ENCODE peak calls at places on chromosomes 13 and 19, in eight cellular contexts. One of them, this sample, is unnamed. For H3K4me1, the result is how much of the 10 kb centered on the place peaks cover.

GRCh38 chr19:19260842-19261241 is 12.3 kb downstream of the TM6SF2 start:
- DNase-seq in right atrium auricular region: no peak
- DNase-seq in CD4-positive, alpha-beta memory T cell: no peak
- DNase-seq in fibroblast of lung: no peak
- DNase-seq in right cardiac atrium: no peak
- DNase-seq in endodermal cell: no peak
- DNase-seq in ovary: no peak
- DNase-seq in neural progenitor cell: no peak
- DNase-seq in this sample: no peak

GRCh38 chr13:20407759-20408158 is 117.9 kb downstream of the CRYL1 start:
- DNase-seq in right atrium auricular region: no peak
- DNase-seq in CD4-positive, alpha-beta memory T cell: no peak
- DNase-seq in fibroblast of lung: no peak
- DNase-seq in right cardiac atrium: no peak
- DNase-seq in endodermal cell: peak
- DNase-seq in ovary: no peak
- DNase-seq in neural progenitor cell: no peak
- DNase-seq in this sample: no peak

GRCh38 chr13:37194428-37194861 is 89.0 kb upstream of the CSNK1A1L start:
- DNase-seq in right atrium auricular region: no peak
- DNase-seq in CD4-positive, alpha-beta memory T cell: no peak
- DNase-seq in fibroblast of lung: peak
- DNase-seq in right cardiac atrium: no peak
- DNase-seq in endodermal cell: no peak
- DNase-seq in ovary: no peak
- DNase-seq in neural progenitor cell: no peak
- DNase-seq in this sample: no peak

GRCh38 chr13:71358218-71358617 is 508.8 kb downstream of the DACH1 start:
- DNase-seq in right atrium auricular region: no peak
- DNase-seq in CD4-positive, alpha-beta memory T cell: no peak
- DNase-seq in fibroblast of lung: no peak
- DNase-seq in right cardiac atrium: no peak
- DNase-seq in endodermal cell: no peak
- DNase-seq in ovary: no peak
- DNase-seq in neural progenitor cell: no peak
- DNase-seq in this sample: no peak

GRCh38 chr13:76717092-76717491 is 169.1 kb downstream of the KCTD12 start:
- DNase-seq in right atrium auricular region: no peak
- DNase-seq in CD4-positive, alpha-beta memory T cell: no peak
- DNase-seq in fibroblast of lung: no peak
- DNase-seq in right cardiac atrium: no peak
- DNase-seq in endodermal cell: no peak
- DNase-seq in ovary: no peak
- DNase-seq in neural progenitor cell: no peak
- DNase-seq in this sample: no peak

GRCh38 chr13:44132710-44133109 is 240.9 kb upstream of the SERP2 start:
- DNase-seq in right atrium auricular region: peak
- DNase-seq in CD4-positive, alpha-beta memory T cell: no peak
- DNase-seq in fibroblast of lung: peak
- DNase-seq in right cardiac atrium: peak
- DNase-seq in endodermal cell: no peak
- DNase-seq in ovary: no peak
- DNase-seq in neural progenitor cell: no peak
- DNase-seq in this sample: peak

GRCh38 chr19:926595-927043 is 784 bp downstream of the ARID3A start:
- DNase-seq in right atrium auricular region: peak
- DNase-seq in CD4-positive, alpha-beta memory T cell: no peak
- DNase-seq in fibroblast of lung: no peak
- DNase-seq in right cardiac atrium: no peak
- DNase-seq in endodermal cell: peak
- DNase-seq in ovary: peak
- DNase-seq in neural progenitor cell: peak
- DNase-seq in this sample: peak

GRCh38 chr19:14944456-14944855 is 3.2 kb downstream of the OR7C2 start:
- DNase-seq in right atrium auricular region: no peak
- DNase-seq in CD4-positive, alpha-beta memory T cell: no peak
- DNase-seq in fibroblast of lung: no peak
- DNase-seq in right cardiac atrium: no peak
- DNase-seq in endodermal cell: no peak
- DNase-seq in ovary: no peak
- DNase-seq in neural progenitor cell: no peak
- DNase-seq in this sample: no peak

GRCh38 chr13:109787135-109787954 is 962 bp upstream of the IRS2 start:
- DNase-seq in right atrium auricular region: no peak
- DNase-seq in CD4-positive, alpha-beta memory T cell: no peak
- DNase-seq in fibroblast of lung: no peak
- DNase-seq in right cardiac atrium: peak
- DNase-seq in endodermal cell: peak
- DNase-seq in ovary: peak
- DNase-seq in neural progenitor cell: peak
- DNase-seq in this sample: peak

GRCh38 chr19:50410109-50410508 is 8.6 kb upstream of the SPIB start:
- DNase-seq in right atrium auricular region: no peak
- DNase-seq in CD4-positive, alpha-beta memory T cell: no peak
- DNase-seq in fibroblast of lung: no peak
- DNase-seq in right cardiac atrium: no peak
- DNase-seq in endodermal cell: no peak
- DNase-seq in ovary: no peak
- DNase-seq in neural progenitor cell: no peak
- DNase-seq in this sample: no peak
- H3K27ac ChIP-seq in right atrium auricular region: no peak
- H3K27ac ChIP-seq in CD4-positive, alpha-beta memory T cell: no peak
- H3K27ac ChIP-seq in fibroblast of lung: no peak
- H3K27ac ChIP-seq in right cardiac atrium: no peak
- H3K27ac ChIP-seq in endodermal cell: no peak
- H3K27ac ChIP-seq in ovary: no peak
- H3K27ac ChIP-seq in neural progenitor cell: no peak
- H3K27ac ChIP-seq in this sample: no peak

DNA sequence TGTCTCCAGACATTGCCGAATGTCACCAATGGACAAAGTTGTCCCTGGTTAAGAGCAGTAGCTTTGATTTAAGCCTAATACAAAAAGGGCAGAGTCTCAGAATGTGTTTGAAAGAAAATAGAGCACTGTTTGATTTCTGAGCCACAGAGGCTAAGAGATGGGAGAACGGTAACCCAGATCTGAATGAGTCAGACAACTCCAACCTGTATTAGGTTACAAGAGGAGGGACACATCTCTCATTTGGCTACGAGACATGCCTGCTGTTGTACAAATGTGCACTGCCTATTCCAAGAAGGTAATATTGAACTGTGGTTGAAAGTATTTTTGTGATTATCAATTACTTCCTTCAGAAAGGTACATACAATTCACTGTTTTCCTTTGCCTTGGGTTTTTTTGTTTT is 4.9 kb upstream of the HSPH1 start:
- DNase-seq in right atrium auricular region: no peak
- DNase-seq in CD4-positive, alpha-beta memory T cell: no peak
- DNase-seq in fibroblast of lung: no peak
- DNase-seq in right cardiac atrium: no peak
- DNase-seq in endodermal cell: no peak
- DNase-seq in ovary: no peak
- DNase-seq in neural progenitor cell: no peak
- DNase-seq in this sample: no peak
- H3K4me1 ChIP-seq in right atrium auricular region: under half
- H3K4me1 ChIP-seq in CD4-positive, alpha-beta memory T cell: under half
- H3K4me1 ChIP-seq in fibroblast of lung: under half
- H3K4me1 ChIP-seq in right cardiac atrium: under half
- H3K4me1 ChIP-seq in endodermal cell: under half
- H3K4me1 ChIP-seq in ovary: under half
- H3K4me1 ChIP-seq in neural progenitor cell: under half
- H3K4me1 ChIP-seq in this sample: under half

GRCh38 chr13:98828614-98829013 is 76.1 kb upstream of the SLC15A1 start:
- DNase-seq in right atrium auricular region: no peak
- DNase-seq in CD4-positive, alpha-beta memory T cell: no peak
- DNase-seq in fibroblast of lung: no peak
- DNase-seq in right cardiac atrium: no peak
- DNase-seq in endodermal cell: no peak
- DNase-seq in ovary: no peak
- DNase-seq in neural progenitor cell: no peak
- DNase-seq in this sample: no peak

GRCh38 chr13:98826156-98826555 is 73.7 kb upstream of the SLC15A1 start:
- DNase-seq in right atrium auricular region: no peak
- DNase-seq in CD4-positive, alpha-beta memory T cell: no peak
- DNase-seq in fibroblast of lung: no peak
- DNase-seq in right cardiac atrium: no peak
- DNase-seq in endodermal cell: no peak
- DNase-seq in ovary: no peak
- DNase-seq in neural progenitor cell: peak
- DNase-seq in this sample: no peak

GRCh38 chr13:98827449-98827848 is 75.0 kb upstream of the SLC15A1 start:
- DNase-seq in right atrium auricular region: no peak
- DNase-seq in CD4-positive, alpha-beta memory T cell: no peak
- DNase-seq in fibroblast of lung: no peak
- DNase-seq in right cardiac atrium: no peak
- DNase-seq in endodermal cell: peak
- DNase-seq in ovary: no peak
- DNase-seq in neural progenitor cell: peak
- DNase-seq in this sample: no peak

GRCh38 chr13:98825659-98826058 is 73.2 kb upstream of the SLC15A1 start:
- DNase-seq in right atrium auricular region: no peak
- DNase-seq in CD4-positive, alpha-beta memory T cell: no peak
- DNase-seq in fibroblast of lung: no peak
- DNase-seq in right cardiac atrium: no peak
- DNase-seq in endodermal cell: no peak
- DNase-seq in ovary: no peak
- DNase-seq in neural progenitor cell: peak
- DNase-seq in this sample: no peak

GRCh38 chr13:98829541-98829940 is 77.1 kb upstream of the SLC15A1 start:
- DNase-seq in right atrium auricular region: no peak
- DNase-seq in CD4-positive, alpha-beta memory T cell: no peak
- DNase-seq in fibroblast of lung: no peak
- DNase-seq in right cardiac atrium: no peak
- DNase-seq in endodermal cell: no peak
- DNase-seq in ovary: no peak
- DNase-seq in neural progenitor cell: no peak
- DNase-seq in this sample: no peak
- H3K27ac ChIP-seq in right atrium auricular region: no peak
- H3K27ac ChIP-seq in CD4-positive, alpha-beta memory T cell: no peak
- H3K27ac ChIP-seq in fibroblast of lung: no peak
- H3K27ac ChIP-seq in right cardiac atrium: no peak
- H3K27ac ChIP-seq in endodermal cell: no peak
- H3K27ac ChIP-seq in ovary: no peak
- H3K27ac ChIP-seq in neural progenitor cell: no peak
- H3K27ac ChIP-seq in this sample: no peak

DNA sequence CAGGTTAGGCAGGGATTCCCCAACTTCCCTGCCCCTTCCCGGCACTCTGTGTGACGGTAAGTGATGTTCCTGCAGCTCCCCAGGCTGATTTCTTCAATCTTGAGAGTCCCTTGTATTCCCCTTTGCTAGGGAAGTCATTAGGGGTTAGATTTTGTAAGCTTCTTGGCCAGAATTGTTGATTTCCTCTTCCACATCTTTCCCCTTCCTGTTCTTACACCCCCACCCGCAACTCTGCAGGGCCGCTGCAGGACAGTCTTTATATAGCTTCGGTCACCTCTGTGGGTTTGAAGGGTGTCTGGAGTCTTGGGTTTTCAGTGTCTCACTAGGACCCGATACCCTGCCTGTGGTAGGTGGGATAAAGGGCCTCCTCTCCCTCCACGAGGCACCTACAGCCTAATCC is 10.6 kb upstream of the ADGRE1 start:
- DNase-seq in right atrium auricular region: no peak
- DNase-seq in CD4-positive, alpha-beta memory T cell: no peak
- DNase-seq in fibroblast of lung: no peak
- DNase-seq in right cardiac atrium: no peak
- DNase-seq in endodermal cell: no peak
- DNase-seq in ovary: no peak
- DNase-seq in neural progenitor cell: no peak
- DNase-seq in this sample: no peak
- H3K4me1 ChIP-seq in right atrium auricular region: under half
- H3K4me1 ChIP-seq in CD4-positive, alpha-beta memory T cell: under half
- H3K4me1 ChIP-seq in fibroblast of lung: under half
- H3K4me1 ChIP-seq in right cardiac atrium: under half
- H3K4me1 ChIP-seq in endodermal cell: under half
- H3K4me1 ChIP-seq in ovary: under half
- H3K4me1 ChIP-seq in neural progenitor cell: under half
- H3K4me1 ChIP-seq in this sample: under half

DNA sequence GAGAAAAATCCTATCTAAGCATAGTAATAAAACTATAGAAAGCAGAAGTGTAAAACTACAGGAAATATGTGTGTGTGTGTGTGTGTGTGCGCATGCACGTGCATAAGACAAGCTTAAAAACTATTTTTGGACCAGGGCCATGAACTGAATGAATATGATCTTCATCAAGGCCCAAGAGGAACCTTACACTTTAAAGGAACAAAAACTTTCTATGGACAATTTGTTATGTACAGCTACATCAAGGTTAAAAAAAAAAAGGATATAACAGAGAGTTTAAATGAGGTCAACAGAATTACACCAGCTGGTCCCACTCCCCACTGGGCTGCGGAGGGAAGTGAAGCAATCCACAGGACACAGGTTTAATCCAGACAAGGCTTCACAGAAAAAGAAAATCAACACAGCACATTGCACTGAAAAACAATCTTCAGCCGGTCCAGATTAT is 151.1 kb downstream of the LHFPL6 start:
- DNase-seq in right atrium auricular region: no peak
- DNase-seq in CD4-positive, alpha-beta memory T cell: no peak
- DNase-seq in fibroblast of lung: peak
- DNase-seq in right cardiac atrium: peak
- DNase-seq in endodermal cell: no peak
- DNase-seq in ovary: peak
- DNase-seq in neural progenitor cell: no peak
- DNase-seq in this sample: no peak
- H3K27ac ChIP-seq in right atrium auricular region: peak
- H3K27ac ChIP-seq in CD4-positive, alpha-beta memory T cell: no peak
- H3K27ac ChIP-seq in fibroblast of lung: no peak
- H3K27ac ChIP-seq in right cardiac atrium: peak
- H3K27ac ChIP-seq in endodermal cell: peak
- H3K27ac ChIP-seq in ovary: no peak
- H3K27ac ChIP-seq in neural progenitor cell: no peak
- H3K27ac ChIP-seq in this sample: no peak

GRCh38 chr19:3380829-3381228 is 14.4 kb downstream of the NFIC start:
- DNase-seq in right atrium auricular region: no peak
- DNase-seq in CD4-positive, alpha-beta memory T cell: no peak
- DNase-seq in fibroblast of lung: no peak
- DNase-seq in right cardiac atrium: no peak
- DNase-seq in endodermal cell: no peak
- DNase-seq in ovary: no peak
- DNase-seq in neural progenitor cell: no peak
- DNase-seq in this sample: no peak
- H3K4me1 ChIP-seq in right atrium auricular region: half or more
- H3K4me1 ChIP-seq in CD4-positive, alpha-beta memory T cell: under half
- H3K4me1 ChIP-seq in fibroblast of lung: under half
- H3K4me1 ChIP-seq in right cardiac atrium: under half
- H3K4me1 ChIP-seq in endodermal cell: under half
- H3K4me1 ChIP-seq in ovary: under half
- H3K4me1 ChIP-seq in neural progenitor cell: under half
- H3K4me1 ChIP-seq in this sample: under half

GRCh38 chr13:97328222-97328790 is 105.7 kb upstream of the RAP2A start:
- DNase-seq in right atrium auricular region: no peak
- DNase-seq in CD4-positive, alpha-beta memory T cell: no peak
- DNase-seq in fibroblast of lung: peak
- DNase-seq in right cardiac atrium: no peak
- DNase-seq in endodermal cell: peak
- DNase-seq in ovary: peak
- DNase-seq in neural progenitor cell: peak
- DNase-seq in this sample: no peak
- H3K27ac ChIP-seq in right atrium auricular region: peak
- H3K27ac ChIP-seq in CD4-positive, alpha-beta memory T cell: no peak
- H3K27ac ChIP-seq in fibroblast of lung: peak
- H3K27ac ChIP-seq in right cardiac atrium: peak
- H3K27ac ChIP-seq in endodermal cell: peak
- H3K27ac ChIP-seq in ovary: no peak
- H3K27ac ChIP-seq in neural progenitor cell: peak
- H3K27ac ChIP-seq in this sample: no peak